ENCODE peak calls at places on chromosomes 16 and 17, in nine cellular contexts. One of them, this sample, is unnamed.

GRCh38 chr16:69651217-69651616 is 75.1 kb downstream of the NQO1 start:
- DNase-seq in prostate gland: no peak
- DNase-seq in HFFc6: no peak
- DNase-seq in posterior cingulate gyrus: no peak
- DNase-seq in heart right ventricle: no peak
- DNase-seq in RPMI7951: no peak
- DNase-seq in GDM1: no peak
- DNase-seq in stimulated activated CD8-positive, alpha-beta memory T cell treated with anti-CD3 and anti-CD28 coated beads, Interleukin-7, amount 100 ng/mL, for 24 hours: no peak
- DNase-seq in fibroblast of mammary gland: no peak
- DNase-seq in this sample: no peak

GRCh38 chr17:80761421-80761871 is 216.8 kb downstream of the RPTOR start:
- DNase-seq in prostate gland: no peak
- DNase-seq in HFFc6: peak
- DNase-seq in posterior cingulate gyrus: peak
- DNase-seq in heart right ventricle: no peak
- DNase-seq in RPMI7951: peak
- DNase-seq in GDM1: no peak
- DNase-seq in stimulated activated CD8-positive, alpha-beta memory T cell treated with anti-CD3 and anti-CD28 coated beads, Interleukin-7, amount 100 ng/mL, for 24 hours: no peak
- DNase-seq in fibroblast of mammary gland: peak
- DNase-seq in this sample: no peak

GRCh38 chr17:79650861-79651260 is 40.0 kb upstream of the RBFOX3 start:
- DNase-seq in prostate gland: peak
- DNase-seq in HFFc6: no peak
- DNase-seq in posterior cingulate gyrus: peak
- DNase-seq in heart right ventricle: no peak
- DNase-seq in RPMI7951: no peak
- DNase-seq in GDM1: no peak
- DNase-seq in stimulated activated CD8-positive, alpha-beta memory T cell treated with anti-CD3 and anti-CD28 coated beads, Interleukin-7, amount 100 ng/mL, for 24 hours: no peak
- DNase-seq in fibroblast of mammary gland: no peak
- DNase-seq in this sample: no peak

GRCh38 chr16:77780378-77780837 is 8.0 kb upstream of the VAT1L start:
- DNase-seq in prostate gland: no peak
- DNase-seq in HFFc6: peak
- DNase-seq in posterior cingulate gyrus: no peak
- DNase-seq in heart right ventricle: no peak
- DNase-seq in RPMI7951: peak
- DNase-seq in GDM1: no peak
- DNase-seq in stimulated activated CD8-positive, alpha-beta memory T cell treated with anti-CD3 and anti-CD28 coated beads, Interleukin-7, amount 100 ng/mL, for 24 hours: no peak
- DNase-seq in fibroblast of mammary gland: peak
- DNase-seq in this sample: peak

GRCh38 chr17:76791053-76791980 is 53.4 kb downstream of the MFSD11 start:
- DNase-seq in prostate gland: no peak
- DNase-seq in HFFc6: no peak
- DNase-seq in posterior cingulate gyrus: peak
- DNase-seq in heart right ventricle: peak
- DNase-seq in RPMI7951: peak
- DNase-seq in GDM1: peak
- DNase-seq in stimulated activated CD8-positive, alpha-beta memory T cell treated with anti-CD3 and anti-CD28 coated beads, Interleukin-7, amount 100 ng/mL, for 24 hours: peak
- DNase-seq in fibroblast of mammary gland: peak
- DNase-seq in this sample: no peak

GRCh38 chr16:70523621-70524405 is at the start of gene SF3B3:
- DNase-seq in prostate gland: peak
- DNase-seq in HFFc6: peak
- DNase-seq in posterior cingulate gyrus: peak
- DNase-seq in heart right ventricle: no peak
- DNase-seq in RPMI7951: peak
- DNase-seq in GDM1: peak
- DNase-seq in stimulated activated CD8-positive, alpha-beta memory T cell treated with anti-CD3 and anti-CD28 coated beads, Interleukin-7, amount 100 ng/mL, for 24 hours: peak
- DNase-seq in fibroblast of mammary gland: peak
- DNase-seq in this sample: peak

GRCh38 chr17:30796016-30796415 is 28.5 kb downstream of the CRLF3 start:
- DNase-seq in prostate gland: no peak
- DNase-seq in HFFc6: no peak
- DNase-seq in posterior cingulate gyrus: no peak
- DNase-seq in heart right ventricle: no peak
- DNase-seq in RPMI7951: no peak
- DNase-seq in GDM1: no peak
- DNase-seq in stimulated activated CD8-positive, alpha-beta memory T cell treated with anti-CD3 and anti-CD28 coated beads, Interleukin-7, amount 100 ng/mL, for 24 hours: no peak
- DNase-seq in fibroblast of mammary gland: no peak
- DNase-seq in this sample: no peak

GRCh38 chr17:37818689-37819088 is 73.8 kb upstream of the HNF1B start:
- DNase-seq in prostate gland: peak
- DNase-seq in HFFc6: no peak
- DNase-seq in posterior cingulate gyrus: no peak
- DNase-seq in heart right ventricle: no peak
- DNase-seq in RPMI7951: peak
- DNase-seq in GDM1: no peak
- DNase-seq in stimulated activated CD8-positive, alpha-beta memory T cell treated with anti-CD3 and anti-CD28 coated beads, Interleukin-7, amount 100 ng/mL, for 24 hours: no peak
- DNase-seq in fibroblast of mammary gland: peak
- DNase-seq in this sample: no peak

GRCh38 chr16:79229371-79229770 is 371.2 kb downstream of the MAF start:
- DNase-seq in prostate gland: no peak
- DNase-seq in HFFc6: no peak
- DNase-seq in posterior cingulate gyrus: no peak
- DNase-seq in heart right ventricle: no peak
- DNase-seq in RPMI7951: no peak
- DNase-seq in GDM1: no peak
- DNase-seq in stimulated activated CD8-positive, alpha-beta memory T cell treated with anti-CD3 and anti-CD28 coated beads, Interleukin-7, amount 100 ng/mL, for 24 hours: no peak
- DNase-seq in fibroblast of mammary gland: no peak
- DNase-seq in this sample: no peak

GRCh38 chr17:48261297-48261880 is 153.8 kb downstream of the SNX11 start:
- DNase-seq in prostate gland: no peak
- DNase-seq in HFFc6: peak
- DNase-seq in posterior cingulate gyrus: no peak
- DNase-seq in heart right ventricle: no peak
- DNase-seq in RPMI7951: peak
- DNase-seq in GDM1: no peak
- DNase-seq in stimulated activated CD8-positive, alpha-beta memory T cell treated with anti-CD3 and anti-CD28 coated beads, Interleukin-7, amount 100 ng/mL, for 24 hours: no peak
- DNase-seq in fibroblast of mammary gland: peak
- DNase-seq in this sample: no peak

This sample was measured in aorta.